ENCODE peak calls at places on chromosome X, in six cellular contexts. W is upper lobe of right lung, S is iris pigment epithelial cell, J is lower leg skin, U is osteoblast, M is AML-193. C is an unnamed sample.

GRCh38 chrX:26613951-26614350 is 398.0 kb downstream of the MAGEB5 start:
- DNase-seq in W (no peak), S (peak), J (no peak), U (no peak), M (no peak), C (no peak)

GRCh38 chrX:47361538-47362511 is 8.6 kb upstream of the ZNF157 start:
- DNase-seq in W (peak), S (peak), J (peak), U (peak), M (peak), C (peak)

GRCh38 chrX:107118322-107119147 is at the start of gene RBM41:
- DNase-seq in W (peak), S (peak), J (peak), U (peak), M (peak), C (peak)

GRCh38 chrX:19593684-19594083 is 78.4 kb upstream of the MAP3K15 start:
- DNase-seq in W (no peak), S (peak), J (no peak), U (no peak), M (peak), C (no peak)

GRCh38 chrX:85004255-85004654 is 578 bp downstream of the APOOL start:
- DNase-seq in W (no peak), S (peak), J (no peak), U (no peak), M (no peak), C (no peak)

GRCh38 chrX:130770615-130771014 is 132.4 kb downstream of the ENOX2 start:
- DNase-seq in W (no peak), S (peak), J (no peak), U (no peak), M (no peak), C (no peak)

GRCh38 chrX:44105228-44105913 is 132.2 kb upstream of the NDP start:
- DNase-seq in W (no peak), S (no peak), J (no peak), U (no peak), M (no peak), C (no peak)

GRCh38 chrX:53483838-53484420 is 49.8 kb upstream of the HSD17B10 start:
- DNase-seq in W (no peak), S (peak), J (no peak), U (peak), M (no peak), C (no peak)

C was measured in GM06990.